ENCODE peak calls at places on chromosome 2, in ten cellular contexts. S is CD8-positive, alpha-beta T cell; L is left lung; Z is foreskin fibroblast; M is foreskin keratinocyte; W is WTC11; D is mucosa of descending colon; B is type B pancreatic cell; X is endodermal cell; K is fibroblast of lung. C is an unnamed sample.
A peak's percentile ranks its signal among the peaks of the same experiment; 100 is the strongest.

GRCh38 chr2:228083131-228083530 is 98.4 kb downstream of the SPHKAP start:
- DNase-seq in D (no peak), Z (no peak), X (no peak), W (no peak), K (no peak), L (no peak), S (no peak), M (no peak), B (no peak), C (no peak)

GRCh38 chr2:201237486-201238241 is 22.7 kb upstream of the CASP8 start:
- DNase-seq in S (no peak), K (no peak), X (no peak), B (no peak), D (no peak), Z (no peak), M (no peak), W (no peak), L (no peak), C (no peak)

GRCh38 chr2:233439191-233439590 is 84.9 kb downstream of the DGKD start:
- DNase-seq in D (no peak), L (no peak), W (no peak), Z (no peak), M (no peak), S (no peak), X (no peak), K (no peak), B (no peak), C (peak; percentile 13)

GRCh38 chr2:126885701-126886121 is 13.0 kb upstream of the TEX51 start:
- DNase-seq in Z (peak; percentile 25), B (no peak), W (peak; percentile 31), L (peak; percentile 68), S (no peak), D (no peak), K (peak; percentile 72), M (no peak), X (peak; percentile 66), C (no peak)

GRCh38 chr2:239829326-239829725 is 195.8 kb downstream of the NDUFA10 start:
- DNase-seq in S (peak; percentile 1), B (peak; percentile 52), L (no peak), M (no peak), K (no peak), D (no peak), X (peak; percentile 19), Z (no peak), W (no peak), C (no peak)

GRCh38 chr2:180559766-180560165 is 420.6 kb upstream of the UBE2E3 start:
- DNase-seq in S (no peak), D (no peak), W (no peak), B (no peak), M (no peak), Z (peak; percentile 22), L (no peak), X (peak; percentile 58), K (peak; percentile 63), C (no peak)

GRCh38 chr2:207939342-207940108 is 85.8 kb downstream of the PLEKHM3 start:
- DNase-seq in L (no peak), D (no peak), B (no peak), K (no peak), X (no peak), Z (no peak), M (peak; percentile 34), S (no peak), W (no peak), C (no peak)

GRCh38 chr2:232633413-232634318 is at the start of gene EFHD1:
- DNase-seq in X (peak; percentile 94), M (no peak), K (peak; percentile 43), B (peak; percentile 79), L (peak; percentile 80), S (peak; percentile 47), D (peak; percentile 73), W (peak; percentile 88), Z (peak; percentile 59), C (no peak)

GRCh38 chr2:176832086-176832485 is 380.5 kb upstream of the HNRNPA3 start:
- DNase-seq in B (no peak), M (no peak), W (no peak), L (no peak), X (no peak), D (no peak), K (no peak), S (no peak), Z (no peak), C (no peak)

GRCh38 chr2:176826356-176826755 is 386.2 kb upstream of the HNRNPA3 start:
- DNase-seq in K (no peak), L (no peak), M (no peak), W (no peak), X (no peak), Z (no peak), B (no peak), D (no peak), S (no peak), C (no peak)

GRCh38 chr2:176827269-176827668 is 385.3 kb upstream of the HNRNPA3 start:
- DNase-seq in D (no peak), M (no peak), K (no peak), S (no peak), X (no peak), B (no peak), L (no peak), Z (no peak), W (no peak), C (no peak)

DNA sequence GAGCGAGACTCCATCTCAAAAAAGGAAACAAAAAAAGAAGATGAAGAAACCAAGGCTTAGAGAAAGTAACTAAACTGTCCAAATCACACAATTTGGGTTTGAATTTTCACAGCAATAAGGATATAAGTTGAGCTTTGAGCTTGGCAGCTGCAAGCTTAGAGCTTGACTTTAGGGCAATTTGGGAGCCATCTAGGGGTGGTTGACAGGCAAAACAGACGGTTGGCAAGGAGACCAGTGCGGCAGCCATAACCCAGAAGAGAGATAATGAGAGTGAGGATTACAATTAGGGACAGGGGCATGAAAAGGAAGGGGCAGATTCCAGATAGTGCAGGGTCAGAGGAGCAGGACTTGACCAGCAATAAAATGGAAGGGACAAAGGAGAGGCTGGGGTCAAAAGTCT is 382.2 kb upstream of the HNRNPA3 start:
- DNase-seq in M (no peak), B (no peak), S (no peak), W (no peak), Z (no peak), K (no peak), D (no peak), X (peak; percentile 67), L (no peak), C (no peak)
- TF ChIP-seq CTCF in M (no peak), B (no peak), S (no peak), W (no peak), Z (no peak), K (no peak), D (no peak), X (peak; percentile 62), L (no peak), C (no peak)

GRCh38 chr2:170518911-170519310 is 196.2 kb upstream of the SP5 start:
- DNase-seq in L (no peak), B (no peak), W (no peak), K (no peak), M (no peak), S (no peak), D (no peak), X (no peak), Z (no peak), C (no peak)

GRCh38 chr2:170524828-170525565 is 190.1 kb upstream of the SP5 start:
- DNase-seq in K (no peak), B (no peak), D (no peak), W (no peak), L (no peak), S (no peak), X (no peak), Z (no peak), M (no peak), C (no peak)

GRCh38 chr2:170521299-170521698 is 193.8 kb upstream of the SP5 start:
- DNase-seq in X (no peak), B (no peak), S (no peak), M (no peak), K (no peak), D (no peak), Z (no peak), L (no peak), W (no peak), C (no peak)

GRCh38 chr2:170525566-170525900 is 189.6 kb upstream of the SP5 start:
- DNase-seq in M (peak; percentile 96), B (no peak), K (peak; percentile 97), W (no peak), Z (peak; percentile 96), S (no peak), L (peak; percentile 62), X (peak; percentile 78), D (no peak), C (peak; percentile 80)

DNA sequence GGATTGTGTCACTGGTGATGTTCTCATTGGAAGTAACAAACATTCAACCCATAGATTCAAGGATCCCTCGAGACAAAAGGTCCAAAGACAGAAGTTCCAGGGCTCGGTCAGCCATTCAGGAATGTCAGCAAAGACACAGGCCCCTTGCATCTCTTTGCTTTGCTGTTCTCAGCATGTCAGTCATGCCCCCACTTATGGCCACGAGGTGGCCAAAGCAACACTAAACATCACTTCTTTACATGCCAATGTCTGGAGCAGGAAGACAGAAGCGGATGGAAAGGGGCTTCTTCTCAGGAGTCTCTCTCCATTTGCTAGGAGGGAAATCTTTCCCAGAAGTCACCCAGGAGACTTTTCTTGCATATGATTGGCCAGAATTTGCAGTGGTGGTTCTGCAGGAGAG is 191.6 kb upstream of the SP5 start:
- DNase-seq in X (no peak), D (no peak), B (no peak), M (no peak), W (no peak), K (no peak), L (no peak), S (no peak), Z (no peak), C (no peak)
- TF ChIP-seq CTCF in X (peak; percentile 55), D (no peak), B (peak; percentile 52), M (no peak), W (no peak), K (no peak), L (no peak), S (no peak), Z (no peak), C (no peak)

GRCh38 chr2:154437104-154437503 is 261.4 kb upstream of the KCNJ3 start:
- DNase-seq in L (no peak), W (no peak), M (no peak), S (no peak), B (no peak), K (no peak), Z (no peak), D (no peak), X (no peak), C (no peak)

GRCh38 chr2:154443919-154444318 is 254.6 kb upstream of the KCNJ3 start:
- DNase-seq in S (no peak), L (no peak), X (no peak), M (no peak), K (no peak), W (no peak), B (no peak), Z (no peak), D (no peak), C (no peak)

DNA sequence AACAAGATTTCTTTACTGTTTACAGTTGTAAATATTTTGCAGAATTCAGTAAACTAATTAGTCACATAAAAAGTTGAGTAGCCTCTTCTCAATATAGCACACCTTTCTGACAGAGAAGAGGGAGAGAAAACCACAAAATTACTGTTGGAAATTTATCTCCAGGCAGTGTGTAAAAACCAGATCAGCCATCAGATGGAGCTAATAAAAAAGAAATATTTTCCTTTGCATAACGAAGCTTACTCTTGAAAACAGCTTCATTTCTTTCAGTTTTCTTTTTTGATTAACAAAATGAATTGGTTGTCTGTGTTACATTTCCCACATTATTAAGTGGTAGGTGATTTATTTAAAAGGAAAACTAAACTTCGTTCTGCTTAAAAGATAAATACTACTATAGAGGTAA is 259.3 kb upstream of the KCNJ3 start:
- DNase-seq in D (no peak), W (no peak), Z (no peak), S (no peak), B (no peak), X (no peak), L (no peak), M (no peak), K (no peak), C (no peak)
- TF ChIP-seq CTCF in D (no peak), W (no peak), Z (no peak), S (no peak), B (peak; percentile 29), X (peak; percentile 56), L (peak; percentile 22), M (peak; percentile 8), K (peak; percentile 28), C (peak; percentile 30)

GRCh38 chr2:211089127-211089526 is 532.7 kb downstream of the CPS1 start:
- DNase-seq in W (no peak), K (no peak), D (no peak), B (no peak), Z (no peak), M (no peak), L (no peak), S (no peak), X (no peak), C (no peak)

DNA sequence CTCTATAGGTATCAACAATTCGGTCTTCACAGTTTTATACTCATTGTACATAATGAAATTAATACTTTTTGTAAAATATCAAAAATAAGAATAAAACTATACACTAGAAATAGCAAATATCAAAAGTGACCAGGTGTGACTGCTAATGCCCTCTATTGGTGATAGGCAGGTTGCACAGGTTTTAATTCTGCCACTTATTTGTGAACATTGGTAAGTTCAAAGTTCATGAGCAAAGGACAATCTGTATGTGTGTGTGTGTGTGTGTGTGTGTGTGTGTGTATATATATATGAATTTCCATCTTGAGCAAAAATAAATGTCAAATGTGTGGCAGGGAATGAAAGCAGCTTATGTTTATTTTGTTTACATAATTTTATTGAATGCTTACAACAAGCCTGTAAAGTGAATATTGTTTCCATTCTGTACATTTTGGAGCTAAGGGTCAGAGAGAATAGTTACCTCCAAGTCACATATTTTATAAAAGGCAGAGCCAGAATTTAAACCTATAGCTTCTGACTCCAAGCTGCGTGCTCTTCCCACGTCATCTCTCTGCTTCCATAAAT is 537.4 kb downstream of the CPS1 start:
- DNase-seq in D (no peak), Z (no peak), M (peak; percentile 4), K (no peak), L (no peak), W (no peak), X (no peak), S (no peak), B (no peak), C (no peak)
- TF ChIP-seq CTCF in D (no peak), Z (peak; percentile 4), M (peak; percentile 65), K (peak; percentile 5), L (no peak), W (no peak), X (peak; percentile 66), S (no peak), B (peak; percentile 63), C (peak; percentile 20)

C was measured in HFFc6.